ENCODE peak calls at places on chromosomes 1 and 21, in seven cellular contexts. J is smooth muscle cell of the brain vasculature; Y is heart left ventricle; W is C1 segment of cervical spinal cord; K is activated T-helper 1 cell treated with anti-CD3 and anti-CD28 coated beads, Interleukin-12 subunit alpha, Interleukin-12 subunit beta, Interleukin-2, Interleukin-4 antibody, amounts not matched to agents 30 ng/mL and 10 ng/mL and 1 ng/mL, durations not matched to agents 14 hours and 24 hours and 36 hours; Z is NCI-H345; G is activated gamma-delta T cell. R is an unnamed sample.

GRCh38 chr21:25934771-25935224 is 200.0 kb downstream of the GABPA start:
- DNase-seq in J (peak), Y (peak), W (no peak), K (peak), Z (no peak), G (no peak), R (no peak)

GRCh38 chr1:205791568-205792180 is 16.4 kb upstream of the RAB29 start:
- DNase-seq in J (no peak), Y (no peak), W (no peak), K (peak), Z (peak), G (no peak), R (peak)

GRCh38 chr1:8816306-8816705 is 1.1 kb downstream of the RERE start:
- DNase-seq in J (no peak), Y (no peak), W (no peak), K (no peak), Z (no peak), G (no peak), R (no peak)

GRCh38 chr1:7853341-7854026 is 619 bp upstream of the UTS2 start:
- DNase-seq in J (no peak), Y (no peak), W (no peak), K (no peak), Z (no peak), G (no peak), R (no peak)

GRCh38 chr1:233439721-233440120 is 112.2 kb downstream of the MAP3K21 start:
- DNase-seq in J (no peak), Y (no peak), W (no peak), K (no peak), Z (no peak), G (no peak), R (no peak)

GRCh38 chr1:178934574-178934945 is 63.7 kb upstream of the ANGPTL1 start:
- DNase-seq in J (no peak), Y (no peak), W (no peak), K (no peak), Z (no peak), G (no peak), R (no peak)

GRCh38 chr1:33971018-33971710 is 107.3 kb downstream of the HMGB4 start:
- DNase-seq in J (no peak), Y (no peak), W (no peak), K (no peak), Z (no peak), G (no peak), R (no peak)

GRCh38 chr1:182614796-182615451 is 10.7 kb upstream of the RGS16 start:
- DNase-seq in J (no peak), Y (peak), W (peak), K (peak), Z (peak), G (peak), R (peak)

GRCh38 chr1:210236840-210237409 is 4.3 kb downstream of the SERTAD4 start:
- DNase-seq in J (no peak), Y (peak), W (no peak), K (no peak), Z (no peak), G (no peak), R (no peak)

GRCh38 chr1:28326505-28326904 is 2.3 kb upstream of the MED18 start:
- DNase-seq in J (no peak), Y (no peak), W (no peak), K (no peak), Z (no peak), G (no peak), R (peak)

GRCh38 chr1:12172959-12173358 is 6.2 kb downstream of the TNFRSF1B start:
- DNase-seq in J (no peak), Y (no peak), W (no peak), K (no peak), Z (no peak), G (no peak), R (no peak)

GRCh38 chr1:180851995-180852887 is 60.5 kb upstream of the KIAA1614 start:
- DNase-seq in J (no peak), Y (no peak), W (no peak), K (no peak), Z (no peak), G (no peak), R (peak)

GRCh38 chr21:15604424-15604823 is 125.4 kb upstream of the USP25 start:
- DNase-seq in J (no peak), Y (no peak), W (no peak), K (no peak), Z (no peak), G (no peak), R (no peak)

R was measured in germinal center.